ENCODE peak calls at places on chromosomes 6 and 20, in five cellular contexts. A, P, I, M and R are unnamed samples.

GRCh38 chr6:65006788-65007187 is 700.2 kb downstream of the EYS start:
- DNase-seq in A (no peak), I (no peak), M (no peak), P (no peak), R (no peak)

GRCh38 chr6:135161996-135162395 is 19.1 kb upstream of the MYB start:
- DNase-seq in I (no peak), M (no peak), A (no peak), P (no peak), R (no peak)

GRCh38 chr20:46811328-46812084 is 83.1 kb upstream of the EYA2 start:
- DNase-seq in I (no peak), P (no peak), M (no peak), A (no peak), R (no peak)

GRCh38 chr20:62642666-62643520 is 590 bp downstream of the SLCO4A1 start:
- DNase-seq in M (no peak), P (peak; percentile 62), I (no peak), A (no peak), R (no peak)

GRCh38 chr6:168206186-168206585 is 113.4 kb downstream of the DACT2 start:
- DNase-seq in P (no peak), I (no peak), M (no peak), A (no peak), R (no peak)

GRCh38 chr20:15310361-15310760 is 972.9 kb upstream of the FLRT3 start:
- DNase-seq in P (no peak), M (no peak), A (no peak), I (no peak), R (no peak)

GRCh38 chr6:46393940-46394337 is 97.3 kb downstream of the RCAN2 start:
- DNase-seq in I (no peak), A (no peak), M (no peak), P (no peak), R (no peak)

GRCh38 chr6:30259140-30260035 is 46.2 kb upstream of the TRIM26 start:
- DNase-seq in I (peak; percentile 88), M (peak; percentile 56), P (peak; percentile 71), A (peak; percentile 75), R (peak; percentile 78)

GRCh38 chr6:142300758-142301251 is 1.0 kb upstream of the ADGRG6 start:
- DNase-seq in A (no peak), M (no peak), I (peak; percentile 36), P (peak; percentile 29), R (peak; percentile 38)

GRCh38 chr6:93407186-93407585 is 12.2 kb downstream of the EPHA7 start:
- DNase-seq in I (peak; percentile 34), P (no peak), A (no peak), M (no peak), R (no peak)

GRCh38 chr6:113128020-113128419 is 729.1 kb upstream of the MARCKS start:
- DNase-seq in I (no peak), M (no peak), P (no peak), A (no peak), R (no peak)

GRCh38 chr20:17629025-17629424 is 53.0 kb downstream of the RRBP1 start:
- DNase-seq in A (no peak), P (no peak), I (no peak), M (no peak), R (no peak)

GRCh38 chr6:87431263-87431662 is 23.5 kb downstream of the CFAP206 start:
- DNase-seq in P (no peak), M (no peak), I (no peak), A (no peak), R (no peak)

GRCh38 chr6:42251911-42252637 is 34.4 kb upstream of the MRPS10 start:
- DNase-seq in M (peak; percentile 82), A (peak; percentile 66), I (peak; percentile 55), P (peak; percentile 71), R (peak; percentile 41)

GRCh38 chr6:109800771-109801170 is 109.7 kb downstream of the FIG4 start:
- DNase-seq in M (no peak), A (no peak), P (no peak), I (no peak), R (no peak)

DNA sequence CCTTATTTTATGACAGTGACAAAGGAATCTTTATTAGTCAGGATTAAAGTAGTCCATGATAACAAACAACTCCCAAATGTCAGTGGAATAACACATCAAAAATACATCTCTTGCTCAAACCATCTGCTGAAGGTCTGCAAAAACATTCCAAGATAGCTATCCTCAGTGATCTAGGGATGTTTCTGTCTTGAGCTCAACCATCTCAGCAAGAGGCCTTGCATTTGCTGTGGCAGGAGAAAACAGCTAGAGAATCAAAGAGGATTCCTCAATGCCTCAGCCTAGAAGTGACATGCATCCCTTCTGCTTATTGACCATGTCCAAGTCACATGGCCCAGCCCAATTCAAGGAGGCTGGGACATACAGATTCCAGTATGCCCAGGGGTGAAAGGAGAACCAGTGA is 269.4 kb downstream of the PLCB1 start:
- DNase-seq in M (no peak), I (no peak), A (no peak), P (no peak), R (no peak)
- H3K27ac ChIP-seq in M (no peak overlapping the region), I (no peak overlapping the region), A (no peak overlapping the region), P (no peak overlapping the region), R (no peak overlapping the region)

GRCh38 chr6:21360353-21360752 is 233.2 kb upstream of the SOX4 start:
- DNase-seq in M (no peak), P (no peak), I (peak; percentile 19), A (no peak), R (no peak)
- TF ChIP-seq CTCF in M (no peak), P (no peak), I (no peak), A (no peak), R (no peak)

DNA sequence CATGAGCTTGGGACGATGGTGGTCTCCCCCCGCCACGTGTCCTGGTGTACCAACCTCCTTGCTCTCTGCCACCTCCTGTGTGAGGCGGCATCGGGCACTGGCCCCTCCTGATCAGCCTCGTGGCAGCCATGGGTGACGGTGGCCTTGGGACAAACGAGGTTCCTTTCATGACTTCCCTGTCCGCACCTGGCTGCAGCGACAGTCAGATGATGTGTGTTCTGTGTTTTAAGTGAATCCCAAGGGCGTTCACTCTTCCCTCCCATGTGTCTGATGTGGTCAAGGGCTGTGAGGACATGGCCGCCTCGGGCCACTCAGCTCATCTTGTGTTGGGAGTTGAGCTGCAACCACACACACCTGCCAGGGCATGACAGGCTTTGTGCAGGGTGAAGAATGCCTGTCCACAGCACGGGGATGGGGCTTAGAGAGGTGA is 30.4 kb upstream of the PCMTD2 start:
- DNase-seq in I (no peak), A (no peak), P (no peak), M (no peak), R (no peak)
- H3K4me1 ChIP-seq in I (peaks cover 39% of the 10 kb centered on the region), A (no peaks in the 10 kb centered on the region), P (peaks cover 5% of the 10 kb centered on the region), M (peaks cover 45% of the 10 kb centered on the region), R (peaks cover 9% of the 10 kb centered on the region)

DNA sequence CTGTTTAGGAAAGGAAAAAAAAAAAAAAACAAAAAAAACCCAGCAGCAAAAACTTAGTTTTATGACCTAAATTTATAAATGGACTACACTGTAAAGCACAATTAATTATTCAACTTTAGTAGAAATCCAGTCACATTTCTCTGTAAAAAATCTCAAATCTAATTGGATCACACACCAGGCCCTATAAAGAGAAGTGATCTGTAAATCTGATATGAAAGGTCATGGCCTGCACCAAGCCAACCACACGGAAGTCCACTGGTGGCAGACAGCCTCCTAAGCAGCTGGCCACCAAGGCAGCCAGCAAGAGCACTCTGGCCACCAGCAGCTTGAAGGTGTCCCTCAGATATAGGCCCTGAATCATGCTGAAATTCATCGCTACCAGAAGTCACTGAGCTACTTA is 131.6 kb downstream of the HFE start:
- DNase-seq in I (no peak), P (no peak), A (no peak), M (no peak), R (no peak)
- H3K27ac ChIP-seq in I (no peak overlapping the region), P (no peak overlapping the region), A (no peak overlapping the region), M (no peak overlapping the region), R (no peak overlapping the region)

DNA sequence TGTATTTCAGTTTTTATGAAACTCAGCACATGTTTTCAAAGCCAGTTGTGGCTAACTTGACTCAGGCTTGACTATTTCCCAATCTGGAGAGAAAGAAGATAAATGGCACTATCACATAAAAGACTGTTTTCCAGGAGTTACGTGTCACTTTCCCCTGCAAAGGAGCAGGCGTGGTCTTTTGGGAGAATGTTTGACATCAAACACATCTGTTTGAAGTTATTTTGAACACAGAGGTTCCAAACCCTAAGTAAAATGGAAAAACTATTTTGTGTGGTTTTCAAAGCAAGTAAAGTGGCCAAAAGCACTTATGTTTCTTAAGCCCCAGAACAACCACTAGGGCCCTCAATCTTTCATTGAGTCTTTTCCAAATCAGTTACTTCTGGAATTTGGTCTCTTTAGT is 89.7 kb downstream of the FOXF2 start:
- DNase-seq in P (no peak), I (peak; percentile 13), M (no peak), A (no peak), R (no peak)
- TF ChIP-seq CTCF in P (no peak), I (no peak), M (no peak), A (no peak), R (no peak)